ENCODE peak calls at places on chromosomes 12 and 14, in six cellular contexts. L, P, C, A, O and H are unnamed samples.

GRCh38 chr14:96180004-96180403 is 24.6 kb upstream of the BDKRB2 start:
- DNase-seq in L (no peak), P (no peak), C (no peak), A (no peak), O (no peak), H (no peak)

GRCh38 chr12:44709166-44709565 is 166.9 kb downstream of the NELL2 start:
- DNase-seq in L (no peak), P (no peak), C (no peak), A (no peak), O (no peak), H (no peak)

GRCh38 chr12:51972849-51973273 is 21.4 kb downstream of the ACVR1B start:
- DNase-seq in L (no peak), P (peak; percentile 38), C (peak; percentile 30), A (peak; percentile 42), O (no peak), H (no peak)

GRCh38 chr12:39341179-39341578 is 101.7 kb downstream of the KIF21A start:
- DNase-seq in L (no peak), P (no peak), C (no peak), A (no peak), O (no peak), H (no peak)

GRCh38 chr14:61381589-61381988 is 60.2 kb downstream of the PRKCH start:
- DNase-seq in L (no peak), P (no peak), C (no peak), A (no peak), O (no peak), H (peak; percentile 26)

GRCh38 chr14:76101980-76102379 is 49.7 kb upstream of the GPATCH2L start:
- DNase-seq in L (no peak), P (no peak), C (no peak), A (no peak), O (no peak), H (no peak)

GRCh38 chr14:80364274-80364673 is 153.0 kb upstream of the DIO2 start:
- DNase-seq in L (no peak), P (no peak), C (no peak), A (no peak), O (no peak), H (peak; percentile 56)

GRCh38 chr12:16526693-16527092 is 79.3 kb downstream of the LMO3 start:
- DNase-seq in L (peak; percentile 8), P (no peak), C (no peak), A (no peak), O (no peak), H (no peak)

GRCh38 chr12:31783996-31784645 is 55.3 kb upstream of the AMN1 start:
- DNase-seq in L (peak; percentile 6), P (no peak), C (no peak), A (no peak), O (no peak), H (peak; percentile 99)

GRCh38 chr12:108586306-108586705 is 11.6 kb downstream of the TMEM119 start:
- DNase-seq in L (no peak), P (no peak), C (no peak), A (no peak), O (no peak), H (no peak)

GRCh38 chr12:5900533-5901255 is 44.4 kb downstream of the ANO2 start:
- DNase-seq in L (no peak), P (no peak), C (no peak), A (no peak), O (no peak), H (no peak)

GRCh38 chr12:4270016-4270669 is 3.4 kb upstream of the CCND2 start:
- DNase-seq in L (no peak), P (peak; percentile 39), C (no peak), A (no peak), O (no peak), H (no peak)

GRCh38 chr12:109875572-109876131 is 4.7 kb downstream of the GLTP start:
- DNase-seq in L (no peak), P (no peak), C (no peak), A (no peak), O (no peak), H (no peak)

GRCh38 chr12:99386907-99387306 is 260.6 kb upstream of the GARIN6 start:
- DNase-seq in L (no peak), P (no peak), C (no peak), A (no peak), O (no peak), H (peak; percentile 29)

GRCh38 chr14:24178399-24179178 is 6.7 kb downstream of the REC8 start:
- DNase-seq in L (no peak), P (no peak), C (no peak), A (no peak), O (no peak), H (no peak)

GRCh38 chr12:132945806-132946506 is 10.2 kb downstream of the ZNF605 start:
- DNase-seq in L (no peak), P (no peak), C (no peak), A (no peak), O (no peak), H (no peak)

GRCh38 chr14:24267516-24267915 is 3.9 kb downstream of the RABGGTA start:
- DNase-seq in L (no peak), P (no peak), C (no peak), A (no peak), O (no peak), H (no peak)